ENCODE peak calls at places on chromosome 4, in five cellular contexts. O is activated CD4-positive, alpha-beta T cell treated with anti-CD3 and anti-CD28 coated beads, Interleukin-2, amount 50 U/mL, for 1 hour; W is activated CD8-positive, alpha-beta memory T cell treated with anti-CD3 and anti-CD28 coated beads for 1 hour; H is endothelial cell of umbilical vein; I is astrocyte of the spinal cord. Y is an unnamed sample.

GRCh38 chr4:151104621-151105020 is 5.2 kb downstream of the RPS3A start:
- DNase-seq in O (no peak), W (no peak), H (no peak), I (no peak), Y (no peak)

GRCh38 chr4:40246938-40247337 is 50.1 kb downstream of the RHOH start:
- DNase-seq in O (no peak), W (no peak), H (no peak), I (no peak), Y (no peak)

GRCh38 chr4:128574706-128575105 is 234.8 kb upstream of the JADE1 start:
- DNase-seq in O (peak; percentile 54), W (peak; percentile 25), H (peak; percentile 49), I (peak; percentile 73), Y (peak; percentile 30)

GRCh38 chr4:124253080-124253479 is 459.5 kb downstream of the ANKRD50 start:
- DNase-seq in O (no peak), W (no peak), H (no peak), I (no peak), Y (no peak)

GRCh38 chr4:65592089-65592488 is 78.2 kb downstream of the EPHA5 start:
- DNase-seq in O (no peak), W (no peak), H (no peak), I (no peak), Y (no peak)

GRCh38 chr4:187286536-187286935 is 562.9 kb upstream of the FAT1 start:
- DNase-seq in O (no peak), W (no peak), H (no peak), I (no peak), Y (no peak)

GRCh38 chr4:163548481-163549243 is 54.2 kb downstream of the TMA16 start:
- DNase-seq in O (no peak), W (no peak), H (peak; percentile 58), I (peak; percentile 71), Y (peak; percentile 51)

GRCh38 chr4:73904491-73904890 is 35.3 kb downstream of the CXCL1 start:
- DNase-seq in O (no peak), W (no peak), H (no peak), I (no peak), Y (no peak)

GRCh38 chr4:77095101-77095826 is 19.5 kb upstream of the CCNI start:
- DNase-seq in O (peak; percentile 73), W (peak; percentile 57), H (peak; percentile 68), I (peak; percentile 63), Y (peak; percentile 56)

GRCh38 chr4:169114341-169114974 is 104.4 kb upstream of the CBR4 start:
- DNase-seq in O (no peak), W (no peak), H (no peak), I (no peak), Y (no peak)

GRCh38 chr4:150972592-150972991 is 42.5 kb downstream of the LRBA start:
- DNase-seq in O (no peak), W (no peak), H (peak; percentile 51), I (peak; percentile 44), Y (no peak)

GRCh38 chr4:139146926-139147547 is 30.0 kb downstream of the ELF2 start:
- DNase-seq in O (no peak), W (no peak), H (no peak), I (no peak), Y (no peak)

GRCh38 chr4:121192500-121192899 is 28.4 kb upstream of the TNIP3 start:
- DNase-seq in O (no peak), W (no peak), H (peak; percentile 31), I (peak; percentile 49), Y (peak; percentile 49)

GRCh38 chr4:187167126-187167525 is 443.5 kb upstream of the FAT1 start:
- DNase-seq in O (no peak), W (no peak), H (no peak), I (no peak), Y (no peak)

GRCh38 chr4:140302151-140302859 is 71.1 kb upstream of the SCOC start:
- DNase-seq in O (no peak), W (no peak), H (no peak), I (no peak), Y (no peak)

GRCh38 chr4:161466321-161466720 is 697.5 kb downstream of the FSTL5 start:
- DNase-seq in O (no peak), W (no peak), H (no peak), I (no peak), Y (no peak)

GRCh38 chr4:54232151-54232688 is 3.1 kb downstream of the PDGFRA start:
- DNase-seq in O (no peak), W (no peak), H (no peak), I (peak; percentile 29), Y (no peak)

GRCh38 chr4:10730590-10730989 is 46.0 kb upstream of the CLNK start:
- DNase-seq in O (no peak), W (no peak), H (no peak), I (no peak), Y (no peak)

GRCh38 chr4:102299708-102300107 is 45.6 kb downstream of the SLC39A8 start:
- DNase-seq in O (peak; percentile 5), W (no peak), H (peak; percentile 37), I (peak; percentile 43), Y (no peak)

GRCh38 chr4:120694973-120695372 is 227.6 kb downstream of the PRDM5 start:
- DNase-seq in O (no peak), W (no peak), H (peak; percentile 68), I (peak; percentile 74), Y (no peak)

GRCh38 chr4:41258783-41259182 is 2.1 kb downstream of the UCHL1 start:
- DNase-seq in O (no peak), W (no peak), H (peak; percentile 70), I (peak; percentile 76), Y (no peak)

GRCh38 chr4:122458625-122459024 is 2.1 kb upstream of the IL2 start:
- DNase-seq in O (peak; percentile 20), W (no peak), H (peak; percentile 6), I (peak; percentile 37), Y (peak; percentile 9)

GRCh38 chr4:184748251-184748652 is 14.4 kb upstream of the CENPU start:
- DNase-seq in O (no peak), W (no peak), H (no peak), I (no peak), Y (no peak)

GRCh38 chr4:29131304-29131703 is 1588.9 kb upstream of the PCDH7 start:
- DNase-seq in O (no peak), W (no peak), H (no peak), I (no peak), Y (no peak)

GRCh38 chr4:7779194-7779768 is 160.4 kb downstream of the AFAP1 start:
- DNase-seq in O (no peak), W (no peak), H (no peak), I (no peak), Y (no peak)

GRCh38 chr4:75834095-75834771 is 68.0 kb downstream of the PPEF2 start:
- DNase-seq in O (no peak), W (no peak), H (no peak), I (no peak), Y (no peak)

GRCh38 chr4:10239982-10240654 is 123.5 kb upstream of the WDR1 start:
- DNase-seq in O (no peak), W (no peak), H (no peak), I (no peak), Y (no peak)

GRCh38 chr4:47483722-47484121 is 1.4 kb upstream of the ATP10D start:
- DNase-seq in O (no peak), W (no peak), H (no peak), I (no peak), Y (no peak)

GRCh38 chr4:165207016-165207430 is 338 bp upstream of the KLHL2 start:
- DNase-seq in O (peak; percentile 6), W (no peak), H (peak; percentile 72), I (peak; percentile 45), Y (no peak)

GRCh38 chr4:140296335-140296753 is 77.1 kb upstream of the SCOC start:
- DNase-seq in O (no peak), W (no peak), H (peak; percentile 68), I (peak; percentile 78), Y (no peak)

GRCh38 chr4:26380740-26381139 is 59.9 kb downstream of the RBPJ start:
- DNase-seq in O (no peak), W (no peak), H (no peak), I (no peak), Y (no peak)

GRCh38 chr4:123127218-123127617 is 204.8 kb upstream of the NUDT6 start:
- DNase-seq in O (no peak), W (no peak), H (peak; percentile 67), I (peak; percentile 44), Y (no peak)

GRCh38 chr4:48290146-48290772 is 20.6 kb upstream of the TEC start:
- DNase-seq in O (no peak), W (no peak), H (peak; percentile 22), I (no peak), Y (peak; percentile 14)

GRCh38 chr4:4704267-4704666 is 155.2 kb upstream of the MSX1 start:
- DNase-seq in O (no peak), W (no peak), H (no peak), I (no peak), Y (no peak)

GRCh38 chr4:158768577-158769174 is at the start of gene FNIP2:
- DNase-seq in O (peak; percentile 70), W (peak; percentile 55), H (peak; percentile 80), I (peak; percentile 73), Y (peak; percentile 81)

GRCh38 chr4:76585897-76586360 is 150.9 kb downstream of the SHROOM3 start:
- DNase-seq in O (peak; percentile 3), W (no peak), H (peak; percentile 62), I (peak; percentile 45), Y (peak; percentile 9)

GRCh38 chr4:133638702-133639101 is 489.6 kb downstream of the PCDH10 start:
- DNase-seq in O (no peak), W (no peak), H (no peak), I (no peak), Y (no peak)

GRCh38 chr4:2059726-2060577 is 825 bp downstream of the NAT8L start:
- DNase-seq in O (no peak), W (no peak), H (no peak), I (no peak), Y (no peak)

Y was measured in immature natural killer cell.